ENCODE peak calls at places on chromosomes 6 and 20, in seven cellular contexts. F is fibroblast of the aortic adventitia, O is hepatocyte, D is choroid plexus epithelial cell, G is psoas muscle, I is endothelial cell of umbilical vein, Z is foreskin fibroblast. V is an unnamed sample.

GRCh38 chr20:35307666-35308653 is 15.7 kb upstream of the FAM83C start:
- DNase-seq in D (peak), O (no peak), I (peak), Z (peak), G (peak), F (peak), V (peak)

GRCh38 chr6:170174771-170175643 is 115.9 kb downstream of the DLL1 start:
- DNase-seq in I (no peak), Z (no peak), F (no peak), D (no peak), G (no peak), O (no peak), V (no peak)

GRCh38 chr6:14517536-14518105 is 400.0 kb downstream of the CD83 start:
- DNase-seq in F (peak), O (no peak), Z (no peak), D (no peak), G (no peak), I (no peak), V (peak)

GRCh38 chr6:27743787-27744186 is 168.4 kb downstream of the OR2B2 start:
- DNase-seq in I (no peak), G (no peak), Z (no peak), D (no peak), O (no peak), F (no peak), V (no peak)

GRCh38 chr20:41050361-41051019 is 21.9 kb downstream of the TOP1 start:
- DNase-seq in D (peak), O (no peak), G (no peak), I (no peak), F (peak), Z (no peak), V (peak)

GRCh38 chr6:21166754-21167153 is 426.8 kb upstream of the SOX4 start:
- DNase-seq in G (no peak), D (no peak), O (no peak), I (no peak), Z (no peak), F (no peak), V (no peak)

GRCh38 chr20:13458860-13459451 is 179.8 kb downstream of the TASP1 start:
- DNase-seq in G (no peak), O (peak), F (peak), D (peak), I (peak), Z (peak), V (peak)

GRCh38 chr20:35571566-35571965 is 29.7 kb downstream of the ERGIC3 start:
- DNase-seq in Z (no peak), O (no peak), F (no peak), G (no peak), I (no peak), D (no peak), V (no peak)

GRCh38 chr6:136582702-136583471 is 32.7 kb upstream of the MAP7 start:
- DNase-seq in G (no peak), I (peak), Z (peak), O (peak), F (peak), D (peak), V (peak)

GRCh38 chr6:41639556-41640371 is 1.5 kb downstream of the MDFI start:
- DNase-seq in O (peak), I (no peak), D (peak), G (no peak), F (no peak), Z (no peak), V (no peak)

GRCh38 chr6:45966797-45967196 is 48.9 kb downstream of the CLIC5 start:
- DNase-seq in D (no peak), F (no peak), O (no peak), I (no peak), G (no peak), Z (no peak), V (no peak)

GRCh38 chr6:110341671-110342304 is 16.4 kb downstream of the METTL24 start:
- DNase-seq in Z (no peak), G (no peak), D (peak), O (peak), I (no peak), F (no peak), V (peak)

GRCh38 chr6:18214003-18214402 is 50.3 kb downstream of the DEK start:
- DNase-seq in I (no peak), Z (no peak), F (no peak), G (no peak), D (no peak), O (no peak), V (no peak)

GRCh38 chr6:31057426-31058003 is 47.2 kb downstream of the MUC22 start:
- DNase-seq in I (no peak), G (no peak), O (no peak), Z (peak), F (peak), D (no peak), V (peak)

GRCh38 chr6:1131285-1132079 is 180.4 kb upstream of the FOXQ1 start:
- DNase-seq in F (peak), O (peak), I (no peak), G (no peak), Z (peak), D (peak), V (peak)

GRCh38 chr6:136371951-136372350 is 82.3 kb upstream of the BCLAF1 start:
- DNase-seq in G (no peak), Z (no peak), F (peak), I (no peak), O (no peak), D (peak), V (no peak)

GRCh38 chr6:119575721-119576120 is 226.2 kb upstream of the MAN1A1 start:
- DNase-seq in I (no peak), D (peak), G (no peak), Z (peak), F (peak), O (no peak), V (peak)

GRCh38 chr6:79984261-79984660 is 20.2 kb upstream of the TTK start:
- DNase-seq in Z (no peak), O (peak), G (no peak), F (peak), D (peak), I (peak), V (peak)

GRCh38 chr6:117456255-117456654 is 26.2 kb upstream of the DCBLD1 start:
- DNase-seq in G (no peak), F (no peak), Z (no peak), D (no peak), I (no peak), O (no peak), V (no peak)

GRCh38 chr20:31698803-31699718 is 23.6 kb downstream of the BCL2L1 start:
- DNase-seq in G (peak), D (peak), F (peak), I (peak), O (peak), Z (peak), V (peak)

GRCh38 chr6:111530777-111531176 is 47.8 kb upstream of the REV3L start:
- DNase-seq in I (no peak), D (no peak), O (no peak), G (no peak), Z (no peak), F (no peak), V (no peak)

GRCh38 chr6:52161689-52162438 is 24.3 kb upstream of the IL17A start:
- DNase-seq in I (no peak), D (no peak), O (no peak), G (no peak), Z (no peak), F (no peak), V (no peak)

DNA sequence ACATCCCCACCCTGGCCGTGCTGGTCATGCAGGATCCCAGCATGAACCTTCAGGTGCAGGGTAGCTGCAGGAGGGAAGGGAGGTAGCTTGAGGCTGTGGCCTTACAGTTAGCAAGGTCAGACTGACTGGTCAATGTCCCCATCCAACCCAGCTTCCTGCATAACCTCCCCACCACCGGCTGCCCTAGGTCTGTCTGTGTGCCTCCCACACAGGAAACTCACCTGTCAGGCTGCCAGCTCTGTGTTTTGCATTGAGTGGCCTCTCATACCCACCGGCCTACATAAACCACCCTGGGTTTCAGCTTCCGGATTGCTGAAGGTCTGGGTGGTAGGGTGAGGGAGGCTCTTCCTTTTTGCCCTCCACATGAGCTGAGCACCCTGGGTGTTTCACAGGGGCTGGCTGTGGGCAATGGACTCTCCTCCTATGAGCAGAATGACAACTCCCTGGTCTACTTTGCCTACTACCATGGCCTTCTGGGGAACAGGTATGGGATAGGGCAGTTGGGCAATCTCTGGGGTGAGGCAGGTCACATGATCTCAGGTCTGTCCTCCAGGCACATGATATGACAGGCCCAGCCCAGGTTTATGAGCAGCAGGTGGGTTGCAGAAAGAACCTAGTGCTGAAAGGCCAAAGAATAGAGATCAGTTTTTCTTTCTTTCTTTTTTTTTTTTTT is 1.8 kb downstream of the CTSA start:
- DNase-seq in Z (no peak), D (peak), G (no peak), O (peak), I (no peak), F (no peak), V (no peak)
- H3K4me3 ChIP-seq in Z (peak), D (peak), G (no peak), O (no peak), I (no peak), F (peak), V (no peak)

DNA sequence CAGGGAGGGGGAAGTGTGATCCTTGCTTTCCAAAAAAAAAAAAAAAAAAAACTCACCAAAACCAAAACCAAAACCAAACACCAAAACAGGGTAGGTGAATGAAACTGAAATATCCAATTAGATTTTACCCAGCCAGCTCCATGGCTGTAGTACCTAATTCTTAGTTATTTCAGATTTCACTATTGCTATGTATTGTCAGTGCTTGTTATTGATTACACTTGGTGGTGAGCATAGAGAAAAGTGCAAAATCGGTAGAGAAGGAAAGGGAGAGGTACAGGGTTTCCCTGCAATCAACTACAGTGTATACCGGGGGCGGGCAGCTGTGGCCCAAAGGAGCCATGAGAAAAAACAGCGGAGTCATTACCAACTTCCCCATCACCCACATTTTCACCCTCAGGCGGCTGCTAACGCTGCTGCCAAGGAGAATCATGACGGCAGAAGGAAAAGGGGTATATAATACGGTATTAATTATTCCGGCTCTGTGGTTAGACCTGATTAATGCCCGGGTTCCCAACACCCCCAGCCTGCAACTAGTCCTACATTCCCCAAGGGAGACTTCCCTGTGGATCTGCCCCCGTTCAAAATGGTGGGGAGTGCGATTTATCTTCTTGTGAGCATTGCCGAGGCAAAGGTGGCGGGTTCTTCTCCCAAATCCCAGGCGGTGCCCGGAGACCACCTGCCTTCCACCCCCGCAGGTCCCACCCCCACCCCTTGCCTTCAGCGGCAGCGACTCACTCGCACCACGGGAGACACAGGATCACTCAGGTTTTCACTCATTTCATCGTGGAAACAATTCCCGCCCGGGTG is at the start of gene C6orf62:
- DNase-seq in Z (no peak), G (no peak), D (no peak), F (peak), I (peak), O (peak), V (peak)
- TF ChIP-seq CTCF in Z (no peak), G (no peak), D (no peak), F (no peak), I (no peak), O (no peak), V (no peak)

GRCh38 chr6:133955582-133956412 is 2.8 kb downstream of the TBPL1 start:
- DNase-seq in D (no peak), Z (no peak), I (no peak), O (no peak), F (no peak), G (no peak), V (no peak)
- H3K4me3 ChIP-seq in D (no peak), Z (no peak), I (no peak), O (no peak), F (no peak), G (no peak), V (no peak)

GRCh38 chr6:152054441-152054840 is 247.0 kb downstream of the ESR1 start:
- DNase-seq in O (peak), D (peak), Z (peak), F (peak), G (no peak), I (no peak), V (peak)

GRCh38 chr6:152055517-152055916 is 248.0 kb downstream of the ESR1 start:
- DNase-seq in F (no peak), O (no peak), I (no peak), Z (no peak), G (no peak), D (no peak), V (no peak)

GRCh38 chr6:152062476-152062875 is 255.0 kb downstream of the ESR1 start:
- DNase-seq in O (no peak), Z (no peak), I (no peak), G (no peak), D (no peak), F (no peak), V (no peak)

GRCh38 chr6:152059909-152060308 is 252.4 kb downstream of the ESR1 start:
- DNase-seq in F (no peak), D (no peak), I (no peak), Z (no peak), O (no peak), G (no peak), V (no peak)

GRCh38 chr6:152057832-152058498 is 250.5 kb downstream of the ESR1 start:
- DNase-seq in Z (no peak), F (no peak), O (no peak), I (no peak), D (peak), G (no peak), V (no peak)
- TF ChIP-seq CTCF in Z (no peak), F (no peak), O (no peak), I (no peak), D (no peak), G (no peak), V (no peak)

DNA sequence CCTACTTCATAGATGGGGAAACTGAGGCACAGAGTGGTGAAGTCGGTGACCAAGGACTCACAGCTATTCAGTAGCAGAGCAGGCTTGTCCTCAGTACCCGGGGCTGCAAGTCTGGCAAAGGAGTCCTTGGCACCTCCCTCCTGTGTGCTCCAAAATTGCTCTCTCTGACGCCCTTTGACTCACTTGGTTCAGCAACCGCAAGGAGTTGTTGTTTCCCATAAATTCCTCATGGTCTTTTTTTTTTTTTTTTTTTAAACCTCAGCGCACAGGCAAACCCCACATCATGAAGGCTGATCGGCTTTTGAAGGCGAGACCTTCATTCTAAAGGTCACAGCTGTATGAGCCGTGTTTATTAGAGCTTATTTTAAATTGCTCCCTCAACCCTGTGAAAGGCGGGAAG is 143.2 kb downstream of the CEBPB start:
- DNase-seq in Z (peak), F (peak), G (no peak), I (no peak), D (peak), O (no peak), V (peak)
- H3K4me3 ChIP-seq in Z (no peak), F (no peak), G (no peak), I (no peak), D (no peak), O (no peak), V (no peak)

DNA sequence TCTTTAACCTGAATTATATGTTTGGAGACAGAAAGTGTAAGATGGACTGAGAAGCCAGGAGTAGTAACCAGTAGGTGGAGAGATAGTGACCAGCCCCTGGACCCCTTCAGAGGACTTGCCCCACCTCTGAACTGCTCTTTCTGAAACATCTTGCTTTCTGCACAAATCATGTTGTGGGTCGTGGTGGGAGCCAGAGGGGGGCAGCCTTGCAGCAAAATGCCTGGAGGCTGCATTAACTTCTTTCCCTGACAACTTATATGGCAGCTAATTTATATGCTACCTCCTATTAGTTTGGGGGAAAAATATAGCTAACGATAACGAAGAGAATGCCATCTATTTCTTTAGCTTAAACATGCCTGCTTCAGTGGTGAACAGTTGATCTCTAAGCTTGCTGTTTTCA is 859.8 kb downstream of the MAFB start:
- DNase-seq in D (peak), O (peak), Z (no peak), F (no peak), I (no peak), G (no peak), V (peak)
- TF ChIP-seq CTCF in D (peak), O (peak), Z (peak), F (peak), I (no peak), G (peak), V (peak)

DNA sequence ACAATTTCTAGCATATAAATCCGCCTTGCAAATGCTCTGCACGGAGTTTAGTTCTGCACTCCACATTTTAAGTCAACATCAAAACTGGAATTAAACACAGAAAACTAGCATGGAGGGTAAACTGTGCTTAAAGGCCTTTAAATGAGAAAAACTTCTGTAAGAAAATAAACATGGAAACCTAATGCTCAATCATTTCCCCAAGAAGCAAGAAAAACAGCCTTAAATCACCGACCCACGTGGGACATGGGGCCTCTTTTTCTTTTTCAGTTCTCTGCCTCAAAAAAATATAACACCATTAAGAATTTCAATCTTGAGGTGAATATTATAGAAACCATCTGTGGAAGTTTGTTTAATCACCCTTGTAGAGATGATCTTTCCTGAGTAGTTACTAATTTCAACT is 5.4 kb downstream of the SIM1 start:
- DNase-seq in Z (no peak), O (no peak), F (no peak), D (no peak), I (no peak), G (no peak), V (no peak)
- H3K4me3 ChIP-seq in Z (peak), O (no peak), F (no peak), D (no peak), I (no peak), G (peak), V (no peak)

V was measured in fibroblast of mammary gland.